ENCODE peak calls at places on chromosomes 5 and 9, in six cellular contexts. H is body of pancreas, V is psoas muscle, A is H1, F is GM12878, N is mesendoderm. T is an unnamed sample. For H3K4me1, the result is how much of the 10 kb centered on the place peaks cover.

GRCh38 chr5:56279291-56279690 is 46.2 kb upstream of the ANKRD55 start:
- DNase-seq in H (no peak), V (no peak), A (no peak), N (no peak), F (no peak), T (no peak)

GRCh38 chr9:115636596-115636995 is 517.0 kb upstream of the PAPPA start:
- DNase-seq in A (no peak), F (no peak), H (no peak), N (no peak), V (no peak), T (no peak)

GRCh38 chr9:21813575-21814473 is 11.4 kb downstream of the MTAP start:
- DNase-seq in V (peak), N (peak), F (no peak), H (peak), A (no peak), T (peak)

GRCh38 chr9:75087279-75087823 is 604 bp downstream of the NMRK1 start:
- DNase-seq in A (no peak), V (peak), N (peak), F (peak), H (peak), T (peak)

GRCh38 chr5:35246928-35247644 is 16.8 kb upstream of the PRLR start:
- DNase-seq in F (no peak), H (peak), N (no peak), V (no peak), A (no peak), T (peak)

GRCh38 chr9:100213730-100214477 is 114.9 kb downstream of the INVS start:
- DNase-seq in F (no peak), A (no peak), V (no peak), N (peak), H (no peak), T (no peak)

GRCh38 chr9:85332487-85332886 is 409.3 kb downstream of the AGTPBP1 start:
- DNase-seq in A (peak), F (no peak), N (peak), H (no peak), V (no peak), T (no peak)

GRCh38 chr5:125874717-125875116 is 548.5 kb upstream of the GRAMD2B start:
- DNase-seq in A (no peak), F (no peak), N (peak), V (no peak), H (no peak), T (no peak)

GRCh38 chr5:125698420-125698819 is 724.8 kb upstream of the GRAMD2B start:
- DNase-seq in F (no peak), V (no peak), A (no peak), N (no peak), H (no peak), T (no peak)

GRCh38 chr9:93807166-93808013 is 147.8 kb downstream of the BARX1 start:
- DNase-seq in N (no peak), H (no peak), F (no peak), A (no peak), V (no peak), T (no peak)

GRCh38 chr9:108074900-108075299 is 585.3 kb upstream of the KLF4 start:
- DNase-seq in N (no peak), F (no peak), A (no peak), H (no peak), V (no peak), T (no peak)

DNA sequence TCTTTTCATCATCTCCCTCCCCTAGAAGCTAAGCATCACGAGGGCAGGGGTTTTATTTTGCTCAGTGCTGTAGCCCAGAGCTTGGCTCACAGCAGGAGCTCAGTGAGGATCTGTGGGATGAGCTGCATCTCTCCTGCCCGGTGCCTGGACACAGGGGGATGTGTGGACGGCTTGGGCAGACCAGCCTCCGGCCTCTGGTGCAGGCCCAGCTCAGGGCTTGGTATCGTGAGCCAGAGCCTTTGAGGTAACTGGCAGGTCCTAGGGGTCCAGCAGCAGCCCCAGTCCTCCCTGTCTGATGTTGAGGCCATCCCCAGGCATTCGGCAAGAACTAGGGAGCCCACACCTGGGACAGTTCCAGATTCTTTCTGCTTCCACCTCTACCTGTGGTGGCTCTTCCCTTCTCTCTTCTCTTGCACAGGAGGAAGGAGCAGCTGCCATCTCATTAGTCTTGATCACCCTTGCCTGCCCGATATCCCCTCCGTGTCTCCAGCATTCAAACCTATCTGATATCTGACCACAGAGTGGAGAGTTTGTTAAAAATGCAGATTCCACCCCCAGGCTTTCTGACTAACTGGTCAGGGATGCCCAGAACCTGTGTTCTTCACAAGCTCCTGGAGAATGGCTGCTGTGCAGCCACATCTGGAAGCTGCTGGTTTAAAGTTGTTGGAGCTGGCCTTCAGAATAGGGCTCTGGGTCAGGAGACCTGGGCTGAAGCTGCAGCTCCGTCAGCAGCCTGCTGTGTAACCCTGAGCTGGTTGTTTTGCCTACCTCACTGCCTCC is 7.9 kb upstream of the SLC6A7 start:
- DNase-seq in H (no peak), A (no peak), F (no peak), N (no peak), V (no peak), T (no peak)
- H3K4me1 ChIP-seq in H (under half), A (under half), F (under half), N (under half), V (under half), T (under half)

GRCh38 chr9:128393171-128393761 is 22.1 kb downstream of the URM1 start:
- DNase-seq in N (peak), H (no peak), F (no peak), V (no peak), A (peak), T (no peak)
- H3K4me3 ChIP-seq in N (no peak), H (no peak), F (no peak), V (no peak), A (peak), T (no peak)

DNA sequence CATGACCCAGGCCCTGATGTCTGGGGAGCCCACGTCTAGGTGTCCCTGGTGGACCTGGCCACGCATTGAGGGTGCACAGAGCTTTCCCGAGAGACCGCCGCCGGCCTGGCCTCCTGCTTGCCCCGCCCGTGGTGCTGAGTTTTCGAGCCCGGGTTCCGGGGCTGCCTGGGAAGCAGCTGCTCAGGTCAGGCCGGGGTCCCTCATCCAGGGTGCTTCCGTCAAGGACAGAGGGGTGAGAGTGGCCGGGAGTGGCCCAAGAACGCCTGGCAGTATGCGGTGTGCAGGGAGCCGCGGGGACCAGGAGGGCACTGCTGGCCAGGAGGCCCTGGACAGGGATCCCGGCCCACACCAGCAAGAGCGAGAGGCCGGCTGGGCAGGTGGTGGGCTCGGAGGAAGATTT is 19.6 kb downstream of the CCDC187 start:
- DNase-seq in V (no peak), N (no peak), F (no peak), H (no peak), A (no peak), T (no peak)
- H3K27ac ChIP-seq in V (no peak), N (no peak), F (no peak), H (no peak), A (no peak), T (no peak)

GRCh38 chr9:130150779-130151381 is 21.3 kb upstream of the NCS1 start:
- DNase-seq in H (no peak), F (no peak), N (peak), A (no peak), V (no peak), T (no peak)

GRCh38 chr9:130157079-130157478 is 15.1 kb upstream of the NCS1 start:
- DNase-seq in V (no peak), H (no peak), N (no peak), A (no peak), F (no peak), T (no peak)

GRCh38 chr9:130156672-130157071 is 15.5 kb upstream of the NCS1 start:
- DNase-seq in A (no peak), V (no peak), F (no peak), H (peak), N (no peak), T (no peak)

GRCh38 chr9:130155647-130156046 is 16.6 kb upstream of the NCS1 start:
- DNase-seq in A (no peak), F (no peak), N (no peak), H (no peak), V (no peak), T (no peak)

DNA sequence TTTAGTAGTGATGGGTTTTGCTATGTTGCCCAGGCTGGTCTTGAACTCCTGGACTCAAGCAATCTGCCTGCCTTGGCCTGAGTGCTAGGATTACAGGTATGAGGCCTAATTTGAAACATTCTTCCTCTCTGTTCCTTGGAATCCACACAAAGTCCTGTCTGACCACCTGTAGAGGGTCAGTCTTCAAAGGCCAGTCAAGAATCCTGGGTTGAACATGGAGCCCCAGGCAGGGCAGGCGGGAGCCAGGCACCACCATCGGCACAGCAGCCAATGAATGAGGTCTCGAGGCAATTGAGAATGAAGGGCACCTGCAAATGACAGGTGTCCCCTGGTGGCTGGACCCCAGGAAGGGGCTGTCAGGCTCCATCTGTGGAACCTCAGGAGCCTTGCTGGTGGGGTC is 17.4 kb upstream of the NCS1 start:
- DNase-seq in V (no peak), F (no peak), N (no peak), H (no peak), A (no peak), T (no peak)
- H3K4me1 ChIP-seq in V (under half), F (under half), N (under half), H (under half), A (under half), T (under half)

GRCh38 chr5:109998717-109999116 is 309.0 kb downstream of the MAN2A1 start:
- DNase-seq in V (no peak), H (no peak), F (no peak), A (no peak), N (no peak), T (no peak)
- H3K4me3 ChIP-seq in V (no peak), H (no peak), F (no peak), A (no peak), N (no peak), T (no peak)